ENCODE peak calls at places on chromosomes 13 and 19, in ten cellular contexts. Y is smooth muscle cell of the brain vasculature; B is left kidney; H is tibial nerve; Q is stimulated activated CD4-positive, alpha-beta T cell treated with anti-CD3 and anti-CD28 coated beads, Interleukin-15, amount 100 ng/mL, for 1 hour; V is dorsolateral prefrontal cortex; K is effector CD4-positive, alpha-beta T cell; P is D341Med; L is ELR; T is ureter. A is an unnamed sample.

GRCh38 chr19:1574763-1575162 is 6.6 kb upstream of the MEX3D start:
- DNase-seq in V (no peak), K (no peak), Q (no peak), L (no peak), H (no peak), P (peak; percentile 27), Y (no peak), T (no peak), B (no peak), A (no peak)

GRCh38 chr19:38197937-38198704 is 25.9 kb downstream of the DPF1 start:
- DNase-seq in Q (no peak), P (peak; percentile 59), T (no peak), H (no peak), Y (no peak), L (no peak), V (no peak), K (no peak), B (no peak), A (no peak)

GRCh38 chr13:113970810-113971470 is 2.9 kb downstream of the C13orf46 start:
- DNase-seq in Q (no peak), K (no peak), Y (no peak), B (no peak), L (no peak), T (peak; percentile 78), P (no peak), H (peak; percentile 55), V (peak; percentile 17), A (peak; percentile 90)

GRCh38 chr19:34962281-34962944 is 1.6 kb downstream of the ZNF792 start:
- DNase-seq in P (no peak), K (no peak), T (no peak), B (peak; percentile 8), V (no peak), Y (no peak), L (peak; percentile 64), H (no peak), Q (no peak), A (no peak)

GRCh38 chr13:27956576-27957300 is 12.4 kb downstream of the CDX2 start:
- DNase-seq in Q (no peak), L (no peak), K (no peak), V (no peak), Y (no peak), H (no peak), T (no peak), B (no peak), P (no peak), A (no peak)

GRCh38 chr13:52359534-52359933 is 46.4 kb downstream of the THSD1 start:
- DNase-seq in B (peak; percentile 71), H (peak; percentile 11), Y (no peak), P (no peak), L (no peak), K (no peak), V (no peak), T (no peak), Q (no peak), A (no peak)

GRCh38 chr19:3346677-3347353 is 19.6 kb upstream of the NFIC start:
- DNase-seq in K (no peak), Y (no peak), T (peak; percentile 83), H (peak; percentile 44), Q (no peak), P (peak; percentile 78), L (no peak), V (peak; percentile 62), B (no peak), A (no peak)

GRCh38 chr19:54248016-54248601 is 5.5 kb upstream of the LILRA6 start:
- DNase-seq in H (peak; percentile 29), P (no peak), Y (no peak), K (no peak), T (peak; percentile 47), Q (no peak), L (peak; percentile 65), V (no peak), B (no peak), A (no peak)

GRCh38 chr19:10389863-10390262 is 9.5 kb upstream of the TYK2 start:
- DNase-seq in B (no peak), K (no peak), P (no peak), T (no peak), Y (no peak), L (peak; percentile 47), H (no peak), Q (no peak), V (no peak), A (no peak)

GRCh38 chr13:32938907-32939306 is 77.3 kb upstream of the KL start:
- DNase-seq in Y (no peak), P (no peak), K (no peak), H (no peak), B (no peak), L (peak; percentile 64), Q (no peak), V (no peak), T (no peak), A (peak; percentile 79)